ENCODE peak calls at places on chromosomes 13 and 19, in nine cellular contexts. M is stimulated activated CD4-positive, alpha-beta T cell treated with anti-CD3 and anti-CD28 coated beads, Interleukin-12 subunit alpha, Interleukin-12 subunit beta, amount 100 ng/mL, for 4 hours; P is pulmonary artery endothelial cell; Q is right cardiac atrium; H is CD8-positive, alpha-beta T cell; F is nucleus accumbens; W is anterior cingulate cortex; J is HFFc6; B is left cardiac atrium. S is an unnamed sample.

GRCh38 chr19:28324275-28325060 is 888.5 kb downstream of the UQCRFS1 start:
- DNase-seq in M (no peak), P (no peak), Q (no peak), H (no peak), F (no peak), W (no peak), J (no peak), B (no peak), S (no peak)

GRCh38 chr13:74243637-74244526 is 109.7 kb upstream of the KLF12 start:
- DNase-seq in M (no peak), P (no peak), Q (no peak), H (peak), F (no peak), W (no peak), J (peak), B (no peak), S (no peak)

GRCh38 chr13:67238277-67238859 is 8.2 kb upstream of the PCDH9 start:
- DNase-seq in M (no peak), P (no peak), Q (no peak), H (no peak), F (no peak), W (no peak), J (peak), B (no peak), S (no peak)

GRCh38 chr19:49631610-49632192 is 8.2 kb downstream of the RRAS start:
- DNase-seq in M (no peak), P (no peak), Q (peak), H (no peak), F (no peak), W (no peak), J (no peak), B (no peak), S (no peak)

GRCh38 chr19:37654525-37654832 is 786 bp downstream of the ZFP30 start:
- DNase-seq in M (no peak), P (no peak), Q (no peak), H (no peak), F (no peak), W (no peak), J (no peak), B (no peak), S (no peak)

GRCh38 chr13:75372923-75373841 is 108.8 kb downstream of the TBC1D4 start:
- DNase-seq in M (no peak), P (no peak), Q (no peak), H (no peak), F (no peak), W (no peak), J (no peak), B (no peak), S (no peak)

GRCh38 chr19:49355890-49356289 is 6.3 kb downstream of the TEAD2 start:
- DNase-seq in M (no peak), P (no peak), Q (peak), H (no peak), F (no peak), W (no peak), J (no peak), B (peak), S (no peak)

GRCh38 chr19:48390188-48391099 is 907 bp downstream of the KDELR1 start:
- DNase-seq in M (peak), P (no peak), Q (peak), H (peak), F (peak), W (no peak), J (peak), B (peak), S (peak)

GRCh38 chr13:45705936-45706335 is 3.8 kb downstream of the CBY2 start:
- DNase-seq in M (no peak), P (no peak), Q (no peak), H (no peak), F (no peak), W (no peak), J (no peak), B (no peak), S (no peak)

GRCh38 chr19:29837448-29837961 is 25.7 kb downstream of the CCNE1 start:
- DNase-seq in M (peak), P (no peak), Q (no peak), H (peak), F (no peak), W (no peak), J (no peak), B (no peak), S (no peak)

S was measured in head of caudate nucleus.